ENCODE peak calls at places on chromosomes 7 and 10, in four cellular contexts. D is IMR-90; U is stimulated activated CD4-positive, alpha-beta T cell treated with anti-CD3 and anti-CD28 coated beads, Interleukin-2, amount 100 ng/mL, for 48 hours; J is GM12878. Q is an unnamed sample.

GRCh38 chr7:3068568-3068967 is 24.9 kb upstream of the CARD11 start:
- DNase-seq in D (no peak), U (no peak), J (peak; percentile 35), Q (no peak)

GRCh38 chr10:128571745-128572144 is 445.5 kb upstream of the MKI67 start:
- DNase-seq in D (no peak), U (no peak), J (no peak), Q (no peak)

GRCh38 chr10:64486149-64486548 is 964.9 kb downstream of the REEP3 start:
- DNase-seq in D (peak; percentile 55), U (no peak), J (no peak), Q (no peak)

GRCh38 chr7:2928256-2928612 is 84.1 kb upstream of the GNA12 start:
- DNase-seq in D (no peak), U (no peak), J (no peak), Q (no peak)

GRCh38 chr10:28291881-28292297 is 11.0 kb downstream of the MPP7 start:
- DNase-seq in D (peak; percentile 93), U (peak; percentile 32), J (no peak), Q (no peak)

GRCh38 chr7:12111461-12112405 is 99.4 kb upstream of the TMEM106B start:
- DNase-seq in D (no peak), U (peak; percentile 4), J (no peak), Q (peak; percentile 8)

GRCh38 chr10:116747325-116747724 is 5.0 kb upstream of the HSPA12A start:
- DNase-seq in D (no peak), U (no peak), J (no peak), Q (no peak)

GRCh38 chr7:2411815-2412586 is 8.6 kb downstream of the CHST12 start:
- DNase-seq in D (no peak), U (no peak), J (no peak), Q (peak; percentile 72)

GRCh38 chr7:49852619-49853462 is 79.4 kb downstream of the VWC2 start:
- DNase-seq in D (peak; percentile 12), U (no peak), J (no peak), Q (peak; percentile 47)

GRCh38 chr7:4788627-4789189 is 13.3 kb downstream of the AP5Z1 start:
- DNase-seq in D (no peak), U (no peak), J (no peak), Q (no peak)

GRCh38 chr10:114413398-114413797 is 9.1 kb upstream of the AFAP1L2 start:
- DNase-seq in D (no peak), U (no peak), J (no peak), Q (peak; percentile 90)

GRCh38 chr10:60964257-60965235 is 20.6 kb upstream of the RHOBTB1 start:
- DNase-seq in D (peak; percentile 91), U (peak; percentile 33), J (no peak), Q (peak; percentile 61)

GRCh38 chr7:135976312-135977019 is 693 bp downstream of the MTPN start:
- DNase-seq in D (peak; percentile 1), U (no peak), J (no peak), Q (no peak)

GRCh38 chr10:95444792-95445191 is 116.4 kb downstream of the SORBS1 start:
- DNase-seq in D (no peak), U (no peak), J (no peak), Q (no peak)

Q was measured in prostate gland.